ENCODE peak calls at places on chromosomes 13 and 19, in five cellular contexts. U, G, C, F and R are unnamed samples.

GRCh38 chr13:97141564-97142005 is 80.5 kb upstream of the MBNL2 start:
- DNase-seq in U (peak; percentile 95), G (peak; percentile 65), C (no peak), F (peak; percentile 20), R (no peak)

GRCh38 chr19:50906217-50906616 is 5.0 kb downstream of the KLK4 start:
- DNase-seq in U (no peak), G (peak; percentile 93), C (no peak), F (peak; percentile 58), R (peak; percentile 43)

GRCh38 chr19:5767949-5768348 is 16.6 kb downstream of the PRR22 start:
- DNase-seq in U (no peak), G (no peak), C (no peak), F (no peak), R (no peak)

GRCh38 chr19:49157445-49158224 is at the start of gene TRPM4:
- DNase-seq in U (peak; percentile 83), G (peak; percentile 97), C (peak; percentile 95), F (peak; percentile 96), R (peak; percentile 66)

GRCh38 chr19:10271543-10272086 is 695 bp downstream of the ICAM1 start:
- DNase-seq in U (peak; percentile 85), G (no peak), C (no peak), F (no peak), R (no peak)

GRCh38 chr19:21474671-21475181 is 30.7 kb upstream of the ZNF429 start:
- DNase-seq in U (peak; percentile 64), G (peak; percentile 92), C (peak; percentile 84), F (peak; percentile 92), R (no peak)

GRCh38 chr13:80783926-80784325 is 443.0 kb upstream of the SPRY2 start:
- DNase-seq in U (peak; percentile 17), G (peak; percentile 13), C (no peak), F (no peak), R (no peak)

GRCh38 chr19:4713384-4713951 is 10.2 kb downstream of the DPP9 start:
- DNase-seq in U (peak; percentile 91), G (no peak), C (peak; percentile 86), F (no peak), R (no peak)

GRCh38 chr19:5561559-5561958 is 6.2 kb downstream of the TINCR start:
- DNase-seq in U (no peak), G (no peak), C (no peak), F (no peak), R (no peak)

GRCh38 chr13:98083936-98084335 is 59.0 kb upstream of the FARP1 start:
- DNase-seq in U (no peak), G (no peak), C (no peak), F (no peak), R (no peak)

GRCh38 chr13:42946927-42947326 is 45.1 kb downstream of the EPSTI1 start:
- DNase-seq in U (no peak), G (no peak), C (no peak), F (no peak), R (no peak)

GRCh38 chr19:18488403-18488723 is 33.5 kb downstream of the ELL start:
- DNase-seq in U (no peak), G (no peak), C (no peak), F (no peak), R (no peak)

GRCh38 chr13:75760182-75760981 is 124.3 kb downstream of the LMO7 start:
- DNase-seq in U (no peak), G (no peak), C (no peak), F (peak; percentile 40), R (no peak)

GRCh38 chr19:48518207-48518606 is 6.6 kb upstream of the LMTK3 start:
- DNase-seq in U (no peak), G (no peak), C (no peak), F (no peak), R (no peak)

GRCh38 chr13:32962342-32962741 is 53.9 kb upstream of the KL start:
- DNase-seq in U (no peak), G (no peak), C (no peak), F (no peak), R (no peak)

GRCh38 chr19:6041071-6041470 is 63.1 kb upstream of the RANBP3 start:
- DNase-seq in U (no peak), G (no peak), C (no peak), F (no peak), R (no peak)

GRCh38 chr13:46679369-46680180 is 117.4 kb downstream of the ESD start:
- DNase-seq in U (peak; percentile 85), G (no peak), C (no peak), F (no peak), R (peak; percentile 84)

GRCh38 chr13:105587786-105588185 is 947.7 kb downstream of the EFNB2 start:
- DNase-seq in U (no peak), G (peak; percentile 1), C (no peak), F (no peak), R (no peak)

GRCh38 chr19:42038675-42039074 is 31.3 kb downstream of the GRIK5 start:
- DNase-seq in U (no peak), G (no peak), C (no peak), F (no peak), R (no peak)

GRCh38 chr19:3357731-3358391 is 8.5 kb upstream of the NFIC start:
- DNase-seq in U (no peak), G (peak; percentile 72), C (no peak), F (no peak), R (no peak)

GRCh38 chr19:13978306-13978705 is 26.0 kb downstream of the DCAF15 start:
- DNase-seq in U (peak; percentile 75), G (peak; percentile 99), C (peak; percentile 93), F (peak; percentile 83), R (no peak)

GRCh38 chr13:35836476-35836875 is 294.7 kb downstream of the DCLK1 start:
- DNase-seq in U (no peak), G (no peak), C (no peak), F (no peak), R (no peak)

GRCh38 chr13:113907637-113908617 is 44.1 kb upstream of the GAS6 start:
- DNase-seq in U (peak; percentile 64), G (no peak), C (no peak), F (peak; percentile 32), R (no peak)

GRCh38 chr19:8973501-8974091 is 36.6 kb downstream of the MUC16 start:
- DNase-seq in U (no peak), G (peak; percentile 17), C (no peak), F (peak; percentile 7), R (peak; percentile 53)
- H3K27me3 ChIP-seq in U (no peaks in the 10 kb centered on the region), G (no peaks in the 10 kb centered on the region), C (no peaks in the 10 kb centered on the region), F (no peaks in the 10 kb centered on the region), R (no peaks in the 10 kb centered on the region)

GRCh38 chr19:30361721-30362120 is 10.5 kb upstream of the ZNF536 start:
- DNase-seq in U (no peak), G (no peak), C (no peak), F (no peak), R (no peak)
- H3K27ac ChIP-seq in U (no peak overlapping the region), G (no peak overlapping the region), C (no peak overlapping the region), F (no peak overlapping the region), R (no peak overlapping the region)

GRCh38 chr19:1777149-1777548 is 23.8 kb downstream of the ONECUT3 start:
- DNase-seq in U (no peak), G (no peak), C (no peak), F (no peak), R (no peak)

GRCh38 chr19:1782501-1782900 is 29.2 kb downstream of the ONECUT3 start:
- DNase-seq in U (no peak), G (no peak), C (no peak), F (no peak), R (no peak)

GRCh38 chr19:1780272-1780957 is 27.1 kb downstream of the ONECUT3 start:
- DNase-seq in U (peak; percentile 14), G (no peak), C (no peak), F (no peak), R (no peak)

GRCh38 chr19:1776606-1777147 is 23.4 kb downstream of the ONECUT3 start:
- DNase-seq in U (no peak), G (no peak), C (no peak), F (no peak), R (no peak)

DNA sequence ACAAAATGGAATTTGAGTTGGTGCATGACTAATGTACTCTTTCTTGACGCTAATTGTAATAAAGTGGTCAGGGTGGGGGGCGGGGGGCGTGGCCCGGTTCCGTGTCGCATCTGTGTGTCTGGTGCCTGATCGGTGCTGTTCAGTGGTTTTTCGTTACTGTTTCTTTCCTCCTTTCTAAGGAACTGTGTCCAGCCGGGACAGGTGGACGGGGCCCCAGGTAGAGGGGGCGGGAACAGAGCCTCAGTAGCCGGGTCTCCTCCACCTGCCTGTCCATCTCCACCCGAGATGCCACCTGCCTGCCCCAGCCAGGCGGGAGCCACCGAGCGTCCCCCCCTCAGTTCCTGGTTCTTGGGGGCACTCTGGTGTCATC is 26.3 kb downstream of the ONECUT3 start:
- DNase-seq in U (no peak), G (no peak), C (no peak), F (no peak), R (no peak)
- H3K27me3 ChIP-seq in U (peaks cover 79% of the 10 kb centered on the region), G (peaks cover 82% of the 10 kb centered on the region), C (no peaks in the 10 kb centered on the region), F (peaks cover 80% of the 10 kb centered on the region), R (no peaks in the 10 kb centered on the region)

DNA sequence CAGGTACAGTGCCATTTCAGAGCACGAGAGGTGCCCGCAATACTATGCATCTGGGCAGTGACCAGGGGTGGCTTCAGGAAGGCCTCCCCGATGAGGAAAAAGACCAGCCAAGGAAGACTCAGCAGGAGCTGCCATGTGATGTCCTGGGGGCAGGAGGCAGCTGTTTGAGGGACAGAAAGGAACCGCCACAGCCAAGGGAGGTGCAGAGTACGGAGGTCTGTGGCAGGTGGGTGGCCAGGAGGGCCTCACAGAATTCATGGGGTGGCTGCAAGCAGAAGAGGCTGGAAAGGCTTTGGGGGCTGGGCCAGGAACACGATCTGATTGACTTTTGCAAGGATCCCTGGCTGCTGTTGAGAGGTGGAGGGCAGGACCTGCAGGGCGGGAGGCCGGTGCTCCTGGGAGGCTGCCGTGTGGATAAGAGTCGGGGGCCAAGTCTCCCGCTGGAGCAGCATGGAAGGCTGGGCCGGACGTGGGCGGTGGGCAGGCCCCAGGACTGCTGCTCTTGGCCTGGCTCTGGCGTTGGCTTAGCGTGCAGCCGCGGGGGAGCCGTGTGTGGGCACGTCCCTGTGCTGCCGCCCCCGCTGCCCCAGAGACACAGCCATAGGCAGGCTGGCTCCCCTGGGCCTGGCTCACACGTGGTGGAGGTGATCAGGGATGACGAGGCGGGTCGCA is 29.1 kb downstream of the CEBPA start:
- DNase-seq in U (no peak), G (no peak), C (peak; percentile 44), F (no peak), R (no peak)
- H3K27ac ChIP-seq in U (no peak overlapping the region), G (no peak overlapping the region), C (no peak overlapping the region), F (no peak overlapping the region), R (no peak overlapping the region)

GRCh38 chr19:327291-328024 is 17.1 kb downstream of the MIER2 start:
- DNase-seq in U (no peak), G (no peak), C (no peak), F (no peak), R (no peak)
- H3K27me3 ChIP-seq in U (no peaks in the 10 kb centered on the region), G (no peaks in the 10 kb centered on the region), C (no peaks in the 10 kb centered on the region), F (no peaks in the 10 kb centered on the region), R (no peaks in the 10 kb centered on the region)

DNA sequence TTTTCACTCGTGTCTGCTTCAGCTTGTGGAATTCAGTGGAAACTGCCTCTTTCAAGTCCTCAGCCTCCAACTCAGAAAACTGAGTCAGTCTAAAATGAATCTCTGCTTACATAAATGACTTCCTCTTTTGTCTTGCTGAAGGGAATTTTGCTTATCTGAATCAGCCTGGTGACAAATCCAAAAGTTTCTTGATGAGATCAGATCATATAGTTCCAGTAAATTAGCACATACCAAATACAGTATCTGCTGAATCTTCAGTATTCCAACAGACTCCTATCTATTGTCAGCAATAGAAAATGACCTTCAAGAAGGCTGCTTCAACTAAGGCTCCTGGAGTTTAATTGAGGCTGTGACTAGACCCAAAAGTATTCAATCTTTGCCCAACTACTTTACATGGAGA is 290.0 kb downstream of the MZT1 start:
- DNase-seq in U (peak; percentile 53), G (no peak), C (no peak), F (no peak), R (no peak)
- H3K27ac ChIP-seq in U (peak overlapping the region; percentile 49), G (no peak overlapping the region), C (no peak overlapping the region), F (no peak overlapping the region), R (no peak overlapping the region)

GRCh38 chr19:55173717-55174409 is 6.2 kb downstream of the SYT5 start:
- DNase-seq in U (peak; percentile 58), G (peak; percentile 93), C (peak; percentile 80), F (peak; percentile 50), R (peak; percentile 50)
- H3K27me3 ChIP-seq in U (peaks cover 21% of the 10 kb centered on the region), G (peaks cover 71% of the 10 kb centered on the region), C (no peaks in the 10 kb centered on the region), F (peaks cover 96% of the 10 kb centered on the region), R (peaks cover 7% of the 10 kb centered on the region)